ENCODE peak calls at places on chromosome 1, in nine cellular contexts. S, Z, Y, P, O, A, H, W and I are unnamed samples.

GRCh38 chr1:172745014-172745413 is 86.1 kb downstream of the FASLG start:
- DNase-seq in S (no peak), Z (peak; percentile 85), Y (peak; percentile 87), P (no peak), O (peak; percentile 99), A (peak; percentile 28), H (no peak), W (peak; percentile 62), I (peak; percentile 33)

GRCh38 chr1:210250998-210251679 is 18.5 kb downstream of the SERTAD4 start:
- DNase-seq in S (peak; percentile 32), Z (peak; percentile 29), Y (no peak), P (peak; percentile 42), O (peak; percentile 84), A (peak; percentile 62), H (peak; percentile 62), W (peak; percentile 58), I (no peak)

GRCh38 chr1:202085682-202086373 is 36.9 kb upstream of the GPR37L1 start:
- DNase-seq in S (no peak), Z (no peak), Y (no peak), P (peak; percentile 17), O (no peak), A (peak; percentile 4), H (no peak), W (no peak), I (peak; percentile 14)

GRCh38 chr1:79441243-79441642 is 434.7 kb upstream of the ADGRL4 start:
- DNase-seq in S (no peak), Z (no peak), Y (no peak), P (no peak), O (no peak), A (no peak), H (no peak), W (no peak), I (no peak)

GRCh38 chr1:98342556-98342955 is 319.0 kb upstream of the SNX7 start:
- DNase-seq in S (no peak), Z (no peak), Y (peak; percentile 9), P (no peak), O (no peak), A (no peak), H (no peak), W (no peak), I (no peak)

GRCh38 chr1:185960377-185961151 is 226.4 kb downstream of the HMCN1 start:
- DNase-seq in S (no peak), Z (no peak), Y (no peak), P (peak; percentile 21), O (no peak), A (no peak), H (no peak), W (no peak), I (peak; percentile 25)

GRCh38 chr1:161905269-161905884 is 118.3 kb downstream of the OLFML2B start:
- DNase-seq in S (no peak), Z (peak; percentile 41), Y (no peak), P (no peak), O (peak; percentile 74), A (no peak), H (no peak), W (peak; percentile 32), I (peak; percentile 30)

GRCh38 chr1:220369511-220369910 is 97.3 kb upstream of the RAB3GAP2 start:
- DNase-seq in S (no peak), Z (no peak), Y (no peak), P (no peak), O (no peak), A (no peak), H (no peak), W (no peak), I (no peak)

GRCh38 chr1:173023343-173023742 is 27.4 kb downstream of the TNFSF18 start:
- DNase-seq in S (no peak), Z (no peak), Y (no peak), P (no peak), O (peak; percentile 31), A (no peak), H (no peak), W (no peak), I (no peak)

GRCh38 chr1:192580351-192580962 is 4.9 kb downstream of the RGS1 start:
- DNase-seq in S (no peak), Z (peak; percentile 48), Y (no peak), P (no peak), O (peak; percentile 71), A (peak; percentile 19), H (no peak), W (peak; percentile 23), I (no peak)

GRCh38 chr1:168135982-168136708 is 585 bp downstream of the GPR161 start:
- DNase-seq in S (peak; percentile 29), Z (no peak), Y (no peak), P (peak; percentile 31), O (peak; percentile 44), A (no peak), H (peak; percentile 55), W (peak; percentile 40), I (peak; percentile 21)

GRCh38 chr1:78047631-78048030 is 1.9 kb downstream of the GIPC2 start:
- DNase-seq in S (no peak), Z (no peak), Y (no peak), P (no peak), O (peak; percentile 16), A (no peak), H (no peak), W (no peak), I (no peak)

GRCh38 chr1:170027760-170028159 is 46.7 kb downstream of the KIFAP3 start:
- DNase-seq in S (no peak), Z (no peak), Y (no peak), P (no peak), O (no peak), A (no peak), H (no peak), W (no peak), I (no peak)

GRCh38 chr1:200794506-200795065 is 55.9 kb downstream of the CAMSAP2 start:
- DNase-seq in S (no peak), Z (no peak), Y (no peak), P (no peak), O (peak; percentile 52), A (no peak), H (no peak), W (no peak), I (no peak)

GRCh38 chr1:24416666-24417391 is 1.2 kb downstream of the NIPAL3 start:
- DNase-seq in S (no peak), Z (peak; percentile 71), Y (peak; percentile 97), P (no peak), O (peak; percentile 96), A (no peak), H (no peak), W (no peak), I (no peak)

GRCh38 chr1:29517251-29518080 is 281.1 kb downstream of the PTPRU start:
- DNase-seq in S (no peak), Z (no peak), Y (no peak), P (no peak), O (no peak), A (no peak), H (no peak), W (no peak), I (peak; percentile 4)

GRCh38 chr1:29515188-29515955 is 279.1 kb downstream of the PTPRU start:
- DNase-seq in S (no peak), Z (no peak), Y (no peak), P (no peak), O (no peak), A (no peak), H (no peak), W (no peak), I (peak; percentile 2)

GRCh38 chr1:29516063-29516820 is 279.9 kb downstream of the PTPRU start:
- DNase-seq in S (no peak), Z (no peak), Y (no peak), P (no peak), O (no peak), A (no peak), H (no peak), W (no peak), I (peak; percentile 1)

GRCh38 chr1:29513357-29513756 is 277.0 kb downstream of the PTPRU start:
- DNase-seq in S (no peak), Z (peak; percentile 45), Y (peak; percentile 64), P (no peak), O (peak; percentile 85), A (no peak), H (no peak), W (peak; percentile 40), I (peak; percentile 81)

GRCh38 chr1:29514361-29515187 is 278.3 kb downstream of the PTPRU start:
- DNase-seq in S (no peak), Z (no peak), Y (no peak), P (no peak), O (no peak), A (no peak), H (no peak), W (no peak), I (peak; percentile 10)
- H3K27ac ChIP-seq in S (no peak overlapping the region), Z (no peak overlapping the region), Y (no peak overlapping the region), P (no peak overlapping the region), O (no peak overlapping the region), A (no peak overlapping the region), H (no peak overlapping the region), W (no peak overlapping the region), I (no peak overlapping the region)

GRCh38 chr1:96536576-96536975 is 185.0 kb upstream of the PTBP2 start:
- DNase-seq in S (no peak), Z (no peak), Y (peak; percentile 18), P (no peak), O (no peak), A (no peak), H (no peak), W (no peak), I (no peak)

GRCh38 chr1:96538883-96539282 is 182.7 kb upstream of the PTBP2 start:
- DNase-seq in S (peak; percentile 62), Z (no peak), Y (peak; percentile 61), P (no peak), O (peak; percentile 13), A (no peak), H (no peak), W (peak; percentile 12), I (no peak)

GRCh38 chr1:96533820-96534219 is 187.8 kb upstream of the PTBP2 start:
- DNase-seq in S (no peak), Z (no peak), Y (no peak), P (no peak), O (no peak), A (no peak), H (no peak), W (no peak), I (no peak)

GRCh38 chr1:96541491-96541890 is 180.1 kb upstream of the PTBP2 start:
- DNase-seq in S (no peak), Z (no peak), Y (no peak), P (no peak), O (no peak), A (no peak), H (no peak), W (no peak), I (no peak)

GRCh38 chr1:96538001-96538649 is 183.5 kb upstream of the PTBP2 start:
- DNase-seq in S (no peak), Z (no peak), Y (peak; percentile 56), P (no peak), O (no peak), A (no peak), H (no peak), W (peak; percentile 50), I (peak; percentile 17)
- TF ChIP-seq CTCF in S (no peak), Z (no peak), Y (peak; percentile 24), P (peak; percentile 58), O (no peak), A (no peak), H (peak; percentile 28), W (peak; percentile 38), I (no peak)

GRCh38 chr1:160428053-160428452 is 27.7 kb downstream of the VANGL2 start:
- DNase-seq in S (no peak), Z (no peak), Y (no peak), P (no peak), O (no peak), A (no peak), H (no peak), W (no peak), I (no peak)
- H3K27ac ChIP-seq in S (no peak overlapping the region), Z (no peak overlapping the region), Y (no peak overlapping the region), P (no peak overlapping the region), O (no peak overlapping the region), A (no peak overlapping the region), H (no peak overlapping the region), W (no peak overlapping the region), I (no peak overlapping the region)

GRCh38 chr1:10400013-10400412 is 1.1 kb downstream of the PGD start:
- DNase-seq in S (no peak), Z (no peak), Y (no peak), P (no peak), O (no peak), A (no peak), H (no peak), W (no peak), I (no peak)
- TF ChIP-seq CTCF in S (no peak), Z (no peak), Y (no peak), P (no peak), O (no peak), A (no peak), H (no peak), W (no peak), I (no peak)